ENCODE peak calls at places on chromosomes 13 and 19, in five cellular contexts. G is fibroblast of pulmonary artery, T is epithelial cell of esophagus, M is IMR-90, L is NB4. K is an unnamed sample.

GRCh38 chr13:46551410-46552301 is 1.3 kb upstream of the LRCH1 start:
- DNase-seq in M (peak), L (peak), G (peak), T (peak), K (peak)

GRCh38 chr13:35857769-35858168 is 273.4 kb downstream of the DCLK1 start:
- DNase-seq in L (no peak), G (peak), T (no peak), M (peak), K (no peak)

GRCh38 chr13:102227696-102228095 is 174.2 kb downstream of the FGF14 start:
- DNase-seq in T (no peak), L (no peak), G (no peak), M (no peak), K (no peak)

GRCh38 chr13:112069063-112069726 is 2.2 kb downstream of the SOX1 start:
- DNase-seq in T (no peak), G (no peak), L (no peak), M (no peak), K (no peak)

GRCh38 chr19:33231511-33231910 is 5.9 kb upstream of the SLC7A10 start:
- DNase-seq in G (peak), M (peak), L (peak), T (peak), K (no peak)

GRCh38 chr19:37943480-37943879 is 36.5 kb downstream of the SIPA1L3 start:
- DNase-seq in G (no peak), L (no peak), M (no peak), T (no peak), K (no peak)

GRCh38 chr19:38209671-38210457 is 14.2 kb downstream of the DPF1 start:
- DNase-seq in T (no peak), L (no peak), G (peak), M (peak), K (no peak)

GRCh38 chr13:100673376-100673830 is 1.2 kb downstream of the TMTC4 start:
- DNase-seq in G (no peak), M (no peak), T (no peak), L (no peak), K (no peak)

GRCh38 chr19:53182202-53182601 is 11.0 kb downstream of the ZNF665 start:
- DNase-seq in T (no peak), L (no peak), M (peak), G (no peak), K (no peak)

GRCh38 chr19:17281391-17282304 is at the start of gene ANKLE1:
- DNase-seq in T (no peak), G (peak), M (no peak), L (peak), K (peak)

GRCh38 chr19:44847144-44848035 is 1.3 kb downstream of the NECTIN2 start:
- DNase-seq in M (peak), G (peak), L (no peak), T (peak), K (no peak)

GRCh38 chr13:63540042-63540441 is 2124.4 kb upstream of the PCDH20 start:
- DNase-seq in M (no peak), L (no peak), T (no peak), G (no peak), K (no peak)

GRCh38 chr19:38727868-38728660 is 16.2 kb downstream of the CAPN12 start:
- DNase-seq in T (no peak), M (no peak), L (no peak), G (peak), K (no peak)

GRCh38 chr19:45137179-45137761 is 23.5 kb downstream of the NKPD1 start:
- DNase-seq in T (no peak), M (no peak), G (no peak), L (no peak), K (peak)

GRCh38 chr13:34250151-34250550 is 432.2 kb downstream of the RFC3 start:
- DNase-seq in G (no peak), M (no peak), L (no peak), T (no peak), K (no peak)

GRCh38 chr13:98839826-98840769 is 87.6 kb upstream of the SLC15A1 start:
- DNase-seq in G (peak), L (peak), M (peak), T (peak), K (peak)

GRCh38 chr19:38252935-38253691 is 3.1 kb downstream of the PPP1R14A start:
- DNase-seq in L (peak), T (no peak), G (peak), M (no peak), K (no peak)

GRCh38 chr19:56066152-56067023 is 54.7 kb downstream of the ZNF787 start:
- DNase-seq in T (peak), L (peak), G (peak), M (peak), K (peak)

GRCh38 chr19:11401808-11402543 is 17.1 kb downstream of the RGL3 start:
- DNase-seq in L (no peak), M (no peak), G (no peak), T (no peak), K (no peak)

GRCh38 chr19:47419037-47419783 is at the start of gene MEIS3:
- DNase-seq in M (no peak), G (no peak), T (no peak), L (peak), K (no peak)

DNA sequence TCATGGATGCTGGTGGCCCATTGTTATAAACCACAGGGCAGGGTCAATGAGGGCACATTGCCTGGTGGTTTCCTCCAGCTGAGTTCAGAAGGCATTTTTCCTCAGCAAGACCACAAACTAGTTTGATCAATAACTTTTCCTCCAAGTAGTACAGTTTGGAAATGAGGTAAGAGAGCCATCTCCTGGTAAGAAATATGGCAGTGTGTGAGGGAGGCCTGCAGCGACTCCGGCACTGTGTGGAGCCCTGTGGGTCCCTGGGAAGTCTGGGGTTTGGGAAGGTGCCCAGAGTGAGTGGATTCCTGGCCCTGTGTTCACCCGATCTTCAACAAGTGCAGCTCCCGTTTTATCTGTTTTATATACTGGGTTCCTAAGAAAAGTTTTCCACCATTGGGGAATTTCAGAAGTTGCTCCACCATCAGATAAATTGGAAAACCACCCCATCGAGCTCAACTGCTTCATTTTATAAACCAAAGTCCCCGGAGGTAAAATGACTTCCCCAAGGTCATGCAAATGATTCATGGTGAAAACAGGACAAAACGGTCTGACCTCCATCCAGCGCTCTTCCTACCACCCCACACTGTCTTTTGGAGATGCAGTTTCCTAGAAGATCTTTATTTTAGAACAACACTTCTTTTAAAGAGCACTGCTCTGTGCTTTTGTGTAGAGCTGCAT is 148.4 kb downstream of the KATNAL1 start:
- DNase-seq in T (peak), L (peak), M (peak), G (peak), K (peak)
- TF ChIP-seq CTCF in T (peak), L (peak), M (peak), G (peak), K (peak)

DNA sequence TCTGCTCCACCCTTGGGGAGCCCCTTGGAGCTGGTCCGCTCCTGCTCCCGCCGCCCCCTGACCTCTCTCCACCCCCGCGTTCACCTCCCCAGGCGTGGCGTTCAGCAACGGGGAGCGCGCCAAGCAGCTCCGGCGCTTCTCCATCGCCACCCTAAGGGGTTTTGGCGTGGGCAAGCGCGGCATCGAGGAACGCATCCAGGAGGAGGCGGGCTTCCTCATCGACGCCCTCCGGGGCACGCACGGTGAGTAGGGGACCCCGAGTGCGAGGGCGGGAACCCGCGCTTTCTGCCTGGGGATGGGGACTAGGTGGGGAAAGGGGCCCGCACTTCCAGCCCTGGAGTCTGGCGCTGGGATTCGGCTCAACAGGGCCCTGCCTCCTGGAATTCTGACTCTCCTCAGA is 1.7 kb downstream of the CYP2A13 start:
- DNase-seq in T (no peak), L (no peak), M (no peak), G (no peak), K (no peak)
- H3K4me3 ChIP-seq in T (no peak), L (no peak), M (no peak), G (no peak), K (no peak)

GRCh38 chr13:79075703-79076102 is 330.4 kb downstream of the RBM26 start:
- DNase-seq in M (no peak), T (no peak), G (no peak), L (no peak), K (no peak)
- TF ChIP-seq CTCF in M (no peak), T (no peak), G (no peak), L (no peak), K (no peak)

DNA sequence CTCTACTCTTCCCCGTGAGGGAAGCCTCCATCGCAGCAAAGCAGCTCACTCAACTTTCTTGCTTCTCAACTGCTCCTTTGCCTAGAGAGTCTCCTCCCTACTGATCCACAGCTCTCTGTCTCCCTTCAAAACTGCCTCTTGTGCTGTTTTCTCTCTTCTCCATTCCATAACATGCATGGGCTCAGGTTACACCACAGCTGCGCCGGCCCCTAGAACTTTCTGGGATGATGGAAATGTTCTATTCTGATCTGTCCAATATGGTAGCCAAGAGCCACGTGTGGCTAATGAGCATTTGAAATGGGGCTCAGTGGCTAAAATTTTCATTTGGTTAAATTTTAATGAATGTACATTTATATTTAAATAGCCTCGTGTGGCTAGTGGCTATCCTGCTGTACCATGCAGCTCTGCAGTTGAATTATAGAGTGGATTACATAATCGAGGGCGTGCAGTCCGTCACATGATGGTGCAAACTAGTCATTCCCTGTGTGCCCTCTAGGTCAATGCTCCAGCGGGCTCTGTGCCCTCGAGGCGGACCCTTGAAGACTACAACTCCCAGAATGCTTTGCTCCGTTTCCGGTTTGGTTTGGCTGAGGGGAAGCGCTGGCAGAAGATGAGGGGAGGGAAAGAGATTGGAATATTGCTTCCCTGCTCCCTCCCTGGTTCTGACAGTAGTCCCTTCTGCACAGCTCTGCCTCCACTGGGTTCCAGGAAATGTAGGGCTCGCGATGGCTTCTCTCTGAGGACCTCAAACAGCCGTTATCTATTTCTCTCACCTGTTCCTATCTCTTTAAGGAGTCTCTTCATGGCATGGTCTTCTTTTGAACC is 109.8 kb downstream of the CACNA1A start:
- DNase-seq in L (peak), G (peak), M (peak), T (peak), K (peak)
- H3K4me3 ChIP-seq in L (no peak), G (no peak), M (peak), T (no peak), K (no peak)

GRCh38 chr19:43430142-43430710 is 15.5 kb downstream of the TEX101 start:
- DNase-seq in G (no peak), L (no peak), M (no peak), T (peak), K (peak)
- TF ChIP-seq CTCF in G (peak), L (peak), M (peak), T (no peak), K (peak)

K was measured in GM12865.